ENCODE peak calls at places on chromosomes 11 and 22, in six cellular contexts. M, O, U, Z, C and X are unnamed samples.

GRCh38 chr22:42364641-42365336 is 67.4 kb downstream of the NFAM1 start:
- DNase-seq in M (no peak), O (no peak), U (peak), Z (no peak), C (no peak), X (no peak)

GRCh38 chr11:33652001-33652400 is 48.6 kb downstream of the C11orf91 start:
- DNase-seq in M (no peak), O (no peak), U (no peak), Z (no peak), C (no peak), X (no peak)

GRCh38 chr22:30648825-30649224 is 13.2 kb downstream of the SLC35E4 start:
- DNase-seq in M (no peak), O (no peak), U (peak), Z (no peak), C (no peak), X (no peak)

GRCh38 chr11:94895971-94896370 is 77.4 kb downstream of the CWC15 start:
- DNase-seq in M (no peak), O (no peak), U (no peak), Z (peak), C (peak), X (no peak)

GRCh38 chr22:43399338-43399979 is 12.4 kb upstream of the MPPED1 start:
- DNase-seq in M (no peak), O (peak), U (no peak), Z (no peak), C (no peak), X (no peak)

GRCh38 chr11:103907548-103908455 is 128.6 kb upstream of the DDI1 start:
- DNase-seq in M (no peak), O (no peak), U (no peak), Z (peak), C (no peak), X (no peak)

GRCh38 chr22:28958611-28959010 is 75.2 kb downstream of the ZNRF3 start:
- DNase-seq in M (no peak), O (no peak), U (no peak), Z (peak), C (peak), X (no peak)

GRCh38 chr11:97428247-97428646 is 1038.4 kb downstream of the JRKL start:
- DNase-seq in M (no peak), O (no peak), U (no peak), Z (no peak), C (no peak), X (no peak)

GRCh38 chr11:44301856-44302231 is 8.1 kb downstream of the ALX4 start:
- DNase-seq in M (no peak), O (no peak), U (no peak), Z (peak), C (peak), X (no peak)

GRCh38 chr11:118885319-118885718 is 1.6 kb downstream of the CXCR5 start:
- DNase-seq in M (no peak), O (no peak), U (no peak), Z (no peak), C (no peak), X (no peak)

GRCh38 chr11:43360361-43361032 is 1.8 kb downstream of the TTC17 start:
- DNase-seq in M (no peak), O (no peak), U (no peak), Z (no peak), C (peak), X (no peak)

GRCh38 chr11:78202733-78203167 is 14.0 kb downstream of the USP35 start:
- DNase-seq in M (peak), O (no peak), U (no peak), Z (no peak), C (no peak), X (no peak)

GRCh38 chr11:74949748-74950127 is 672 bp downstream of the SPCS2 start:
- DNase-seq in M (no peak), O (no peak), U (no peak), Z (no peak), C (peak), X (no peak)